ENCODE peak calls at places on chromosomes 5 and 9, in five cellular contexts. M is heart left ventricle, S is psoas muscle, T is A549, R is IMR-90. O is an unnamed sample.

GRCh38 chr5:1315709-1316587 is 21.1 kb upstream of the TERT start:
- DNase-seq in M (no peak), S (no peak), T (peak; percentile 34), R (no peak), O (no peak)

GRCh38 chr5:62653001-62653863 is 74.6 kb downstream of the LRRC70 start:
- DNase-seq in M (no peak), S (no peak), T (no peak), R (no peak), O (no peak)

GRCh38 chr5:73274870-73275756 is 102.1 kb downstream of the TMEM174 start:
- DNase-seq in M (no peak), S (peak; percentile 58), T (no peak), R (peak; percentile 13), O (no peak)

GRCh38 chr9:25048098-25048497 is 502.4 kb upstream of the IZUMO3 start:
- DNase-seq in M (no peak), S (no peak), T (no peak), R (no peak), O (no peak)

GRCh38 chr5:158770506-158770905 is 329.2 kb downstream of the EBF1 start:
- DNase-seq in M (no peak), S (no peak), T (peak; percentile 26), R (no peak), O (no peak)

GRCh38 chr5:119077444-119077843 is 6.6 kb downstream of the DMXL1 start:
- DNase-seq in M (no peak), S (no peak), T (no peak), R (no peak), O (no peak)

GRCh38 chr5:73692166-73692640 is 66.2 kb downstream of the ARHGEF28 start:
- DNase-seq in M (no peak), S (no peak), T (no peak), R (peak; percentile 87), O (no peak)

GRCh38 chr5:116045821-116046220 is 13.5 kb downstream of the ARL14EPL start:
- DNase-seq in M (no peak), S (no peak), T (no peak), R (no peak), O (no peak)

GRCh38 chr9:34176089-34176488 is 2.8 kb upstream of the UBAP1 start:
- DNase-seq in M (no peak), S (no peak), T (no peak), R (no peak), O (no peak)

GRCh38 chr5:151094054-151094858 is 13.4 kb upstream of the TNIP1 start:
- DNase-seq in M (no peak), S (no peak), T (peak; percentile 48), R (peak; percentile 34), O (no peak)

GRCh38 chr9:21434202-21435014 is 5.8 kb upstream of the IFNA1 start:
- DNase-seq in M (no peak), S (no peak), T (peak; percentile 77), R (peak; percentile 73), O (no peak)

GRCh38 chr9:36276840-36277239 is 18.6 kb upstream of the GNE start:
- DNase-seq in M (no peak), S (no peak), T (peak; percentile 28), R (peak; percentile 90), O (no peak)

GRCh38 chr9:88026133-88026510 is 51.8 kb upstream of the CDK20 start:
- DNase-seq in M (no peak), S (no peak), T (no peak), R (no peak), O (no peak)

GRCh38 chr5:136020383-136021015 is 8.3 kb upstream of the TGFBI start:
- DNase-seq in M (no peak), S (no peak), T (peak; percentile 95), R (peak; percentile 99), O (peak; percentile 53)

GRCh38 chr5:82641362-82641988 is 363.3 kb upstream of the RPS23 start:
- DNase-seq in M (peak; percentile 70), S (peak; percentile 51), T (peak; percentile 76), R (peak; percentile 81), O (peak; percentile 74)

GRCh38 chr5:33346534-33346933 is 94.2 kb upstream of the TARS1 start:
- DNase-seq in M (no peak), S (no peak), T (no peak), R (no peak), O (no peak)

GRCh38 chr5:114726126-114726525 is 364.3 kb downstream of the KCNN2 start:
- DNase-seq in M (no peak), S (no peak), T (no peak), R (no peak), O (no peak)

GRCh38 chr5:100676807-100677631 is 141.8 kb downstream of the FAM174A start:
- DNase-seq in M (no peak), S (no peak), T (no peak), R (peak; percentile 44), O (no peak)

GRCh38 chr9:121288874-121289553 is 21.1 kb downstream of the GSN start:
- DNase-seq in M (peak; percentile 82), S (peak; percentile 49), T (peak; percentile 47), R (peak; percentile 74), O (peak; percentile 93)

GRCh38 chr5:122705876-122706275 is 69.0 kb upstream of the SNX2 start:
- DNase-seq in M (no peak), S (no peak), T (no peak), R (no peak), O (no peak)

GRCh38 chr5:142013734-142014495 is 1.1 kb upstream of the GNPDA1 start:
- DNase-seq in M (peak; percentile 61), S (peak; percentile 60), T (peak; percentile 46), R (peak; percentile 57), O (peak; percentile 32)

GRCh38 chr9:126578029-126578428 is 35.7 kb upstream of the LMX1B start:
- DNase-seq in M (no peak), S (no peak), T (no peak), R (no peak), O (no peak)

GRCh38 chr5:57779383-57780223 is 297.0 kb upstream of the ACTBL2 start:
- DNase-seq in M (no peak), S (no peak), T (peak; percentile 73), R (peak; percentile 83), O (peak; percentile 29)

GRCh38 chr9:93209576-93210323 is 25.8 kb downstream of the WNK2 start:
- DNase-seq in M (no peak), S (no peak), T (no peak), R (no peak), O (no peak)

GRCh38 chr5:60483046-60483445 is 216.9 kb downstream of the DEPDC1B start:
- DNase-seq in M (no peak), S (no peak), T (no peak), R (peak; percentile 19), O (no peak)

GRCh38 chr5:135526924-135527323 is 8.8 kb downstream of the NEUROG1 start:
- DNase-seq in M (no peak), S (no peak), T (no peak), R (no peak), O (no peak)

GRCh38 chr5:17172801-17173200 is 44.6 kb upstream of the BASP1 start:
- DNase-seq in M (no peak), S (no peak), T (no peak), R (no peak), O (no peak)

GRCh38 chr9:124733964-124734740 is 37.0 kb downstream of the NR6A1 start:
- DNase-seq in M (no peak), S (no peak), T (no peak), R (no peak), O (no peak)
- H3K27ac ChIP-seq in M (no peak overlapping the region), S (peak overlapping the region; percentile 30), T (peak overlapping the region; percentile 50), R (no peak overlapping the region), O (no peak overlapping the region)

DNA sequence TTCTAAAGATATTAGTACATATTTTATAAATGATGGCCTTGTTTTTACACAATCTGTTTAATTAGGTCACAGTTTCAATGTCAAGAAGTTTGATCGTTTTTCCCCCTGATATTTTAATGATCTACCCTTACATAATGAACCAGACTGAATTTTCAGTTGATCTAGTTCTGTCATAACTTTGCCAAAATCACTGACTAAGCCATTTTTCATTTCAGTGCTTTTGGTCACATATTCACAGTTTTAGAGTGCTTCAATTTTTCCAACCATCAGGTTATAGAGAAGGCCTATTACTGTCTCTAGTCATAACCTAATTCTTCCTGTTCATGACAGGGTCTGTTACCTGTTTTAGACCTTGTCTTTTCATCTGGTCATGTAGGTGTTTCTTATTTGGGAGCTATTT is 577.9 kb upstream of the PTPRD start:
- DNase-seq in M (no peak), S (no peak), T (no peak), R (no peak), O (no peak)
- H3K9me3 ChIP-seq in M (no peaks in the 10 kb centered on the region), S (no peaks in the 10 kb centered on the region), T (no peaks in the 10 kb centered on the region), R (peaks cover 8% of the 10 kb centered on the region), O (no peaks in the 10 kb centered on the region)

DNA sequence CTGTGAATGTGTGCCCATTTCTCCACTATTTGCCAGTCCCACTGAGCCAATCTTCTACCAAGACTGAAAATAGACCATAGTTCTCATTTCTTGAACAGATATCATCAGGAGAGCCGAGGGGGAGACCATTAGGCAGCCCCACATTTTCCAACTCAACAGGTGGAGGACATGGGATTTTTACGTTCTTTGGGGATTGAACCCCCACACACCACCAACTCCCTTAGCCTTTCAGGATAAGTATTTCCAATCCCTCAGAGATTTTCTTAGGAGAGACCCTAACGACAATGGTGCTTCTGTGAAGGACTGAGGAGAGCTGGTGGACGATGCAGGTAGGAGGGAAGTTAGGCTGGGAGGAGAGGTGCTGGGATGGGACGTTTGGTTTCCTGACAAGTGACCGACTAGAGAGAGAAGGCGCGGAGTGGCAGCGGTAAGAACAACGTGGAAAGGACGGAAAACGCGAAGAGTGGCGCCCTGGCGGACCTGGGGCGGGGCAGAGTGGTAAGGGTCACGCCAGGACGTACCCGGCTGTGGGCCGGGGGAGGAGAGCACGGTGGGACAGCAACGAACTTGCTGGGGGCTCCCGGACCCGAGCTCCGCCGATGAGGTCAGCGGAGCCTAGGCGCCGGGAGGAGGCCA is 681 bp upstream of the CHSY3 start:
- DNase-seq in M (no peak), S (no peak), T (peak; percentile 4), R (no peak), O (no peak)
- H3K4me3 ChIP-seq in M (peak overlapping the region; percentile 74), S (peak overlapping the region; percentile 74), T (peak overlapping the region; percentile 72), R (peak overlapping the region; percentile 90), O (peak overlapping the region; percentile 51)

DNA sequence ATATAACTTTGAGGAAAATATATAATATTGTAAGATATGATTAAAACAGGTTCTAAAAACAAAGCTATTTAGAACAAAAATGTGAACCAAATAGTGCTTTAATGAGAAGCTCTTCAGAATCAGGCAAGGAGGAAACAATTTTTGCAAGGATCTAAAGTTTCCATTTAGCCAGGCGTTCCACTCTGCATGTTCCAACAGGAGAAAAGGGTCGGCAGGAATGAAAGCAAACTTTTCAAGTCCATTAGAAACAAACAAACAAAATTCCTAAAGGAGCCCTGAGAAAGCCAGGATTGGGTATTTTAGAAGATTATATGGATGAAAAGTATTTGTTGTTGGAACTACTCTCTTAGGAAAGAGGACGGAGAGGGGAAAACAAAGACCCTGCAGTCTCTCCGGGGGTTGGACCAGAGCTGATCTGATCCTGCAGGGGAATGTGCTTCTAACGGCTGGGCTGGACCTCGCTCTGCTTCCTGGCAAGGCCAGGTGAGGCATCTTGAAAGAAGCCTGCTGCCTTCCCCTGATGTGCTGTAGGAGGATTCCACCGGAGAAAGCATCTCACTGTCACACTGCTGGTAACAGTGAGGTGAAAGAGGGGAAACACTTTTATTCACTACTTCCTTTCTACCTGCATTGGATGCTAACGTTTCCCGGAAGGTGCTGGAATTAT is 94.6 kb downstream of the PRRT1B start:
- DNase-seq in M (no peak), S (no peak), T (no peak), R (no peak), O (no peak)
- H3K27ac ChIP-seq in M (peak overlapping the region; percentile 79), S (no peak overlapping the region), T (no peak overlapping the region), R (no peak overlapping the region), O (no peak overlapping the region)

DNA sequence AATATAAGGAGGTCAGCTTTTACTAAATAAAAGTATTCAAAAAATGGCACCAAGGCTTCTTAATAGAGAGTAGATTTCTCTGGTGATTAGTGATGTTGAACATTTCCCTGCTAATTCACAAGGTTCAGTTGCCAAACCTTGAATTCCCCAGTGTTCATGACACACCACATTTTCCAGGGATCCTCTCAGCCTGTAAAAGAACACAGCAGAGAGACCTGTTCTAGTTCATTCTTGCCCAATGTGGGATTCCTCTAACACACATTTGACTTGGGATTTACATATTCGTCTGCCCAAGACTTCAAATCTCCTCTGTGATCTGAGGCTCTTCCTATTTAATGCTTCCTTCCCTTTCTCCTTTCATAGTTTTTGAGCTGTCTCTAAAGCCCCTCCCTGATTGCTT is 273.2 kb upstream of the CDH9 start:
- DNase-seq in M (no peak), S (no peak), T (no peak), R (peak; percentile 26), O (no peak)
- H3K9me3 ChIP-seq in M (no peaks in the 10 kb centered on the region), S (no peaks in the 10 kb centered on the region), T (no peaks in the 10 kb centered on the region), R (no peaks in the 10 kb centered on the region), O (no peaks in the 10 kb centered on the region)